ENCODE peak calls at places on chromosomes 16 and 17, in six cellular contexts. C is fibroblast of lung, V is PC-9, M is astrocyte, A is IMR-90, E is endothelial cell of umbilical vein. F is an unnamed sample.
A peak's percentile ranks its signal among the peaks of the same experiment; 100 is the strongest.

GRCh38 chr16:66563574-66564334 is 2.5 kb upstream of the CMTM1 start:
- DNase-seq in C (no peak), V (no peak), M (no peak), A (no peak), E (no peak), F (no peak)

GRCh38 chr17:49815761-49816281 is 27.3 kb downstream of the KAT7 start:
- DNase-seq in C (no peak), V (no peak), M (no peak), A (no peak), E (peak; percentile 53), F (no peak)

GRCh38 chr16:54462151-54462651 is 175.6 kb upstream of the IRX3 start:
- DNase-seq in C (no peak), V (no peak), M (peak; percentile 81), A (no peak), E (no peak), F (no peak)

GRCh38 chr17:57879437-57880085 is 29.7 kb upstream of the MRPS23 start:
- DNase-seq in C (no peak), V (no peak), M (no peak), A (no peak), E (no peak), F (no peak)

GRCh38 chr17:17032131-17032692 is 10.0 kb upstream of the MPRIP start:
- DNase-seq in C (peak; percentile 58), V (no peak), M (peak; percentile 95), A (peak; percentile 89), E (peak; percentile 61), F (no peak)

GRCh38 chr17:14953405-14953804 is 311.7 kb downstream of the PMP22 start:
- DNase-seq in C (no peak), V (no peak), M (no peak), A (no peak), E (no peak), F (no peak)

GRCh38 chr17:73251871-73252270 is 9.8 kb downstream of the CPSF4L start:
- DNase-seq in C (no peak), V (no peak), M (no peak), A (no peak), E (no peak), F (no peak)

GRCh38 chr17:5272313-5272712 is 9.8 kb upstream of the RABEP1 start:
- DNase-seq in C (no peak), V (no peak), M (no peak), A (no peak), E (no peak), F (no peak)

GRCh38 chr16:46713634-46714033 is 24.2 kb downstream of the ORC6 start:
- DNase-seq in C (no peak), V (no peak), M (no peak), A (no peak), E (no peak), F (no peak)

GRCh38 chr16:13438064-13438463 is 481.9 kb upstream of the ERCC4 start:
- DNase-seq in C (no peak), V (no peak), M (no peak), A (no peak), E (no peak), F (no peak)
- H2AFZ ChIP-seq in C (no peak overlapping the region), V (no peak overlapping the region), M (no peak overlapping the region), A (no peak overlapping the region), E (no peak overlapping the region), F (no peak overlapping the region)

GRCh38 chr17:42136654-42137051 is 14.0 kb downstream of the HSPB9 start:
- DNase-seq in C (no peak), V (no peak), M (no peak), A (no peak), E (no peak), F (no peak)

GRCh38 chr17:42139093-42139492 is 15.7 kb downstream of the RAB5C start:
- DNase-seq in C (no peak), V (no peak), M (no peak), A (no peak), E (no peak), F (no peak)

GRCh38 chr17:42142371-42142896 is 12.4 kb downstream of the RAB5C start:
- DNase-seq in C (peak; percentile 35), V (no peak), M (peak; percentile 89), A (peak; percentile 87), E (no peak), F (no peak)

GRCh38 chr17:42135664-42136653 is 13.4 kb downstream of the HSPB9 start:
- DNase-seq in C (peak; percentile 64), V (peak; percentile 95), M (peak; percentile 63), A (peak; percentile 85), E (peak; percentile 90), F (no peak)

GRCh38 chr17:42141382-42141781 is 13.4 kb downstream of the RAB5C start:
- DNase-seq in C (no peak), V (no peak), M (no peak), A (no peak), E (no peak), F (no peak)
- H4K20me1 ChIP-seq in C (no peaks in the 10 kb centered on the region), V (peaks cover 33% of the 10 kb centered on the region), M (peaks cover 71% of the 10 kb centered on the region), A (peaks cover 67% of the 10 kb centered on the region), E (no peaks in the 10 kb centered on the region), F (peaks cover 47% of the 10 kb centered on the region)

DNA sequence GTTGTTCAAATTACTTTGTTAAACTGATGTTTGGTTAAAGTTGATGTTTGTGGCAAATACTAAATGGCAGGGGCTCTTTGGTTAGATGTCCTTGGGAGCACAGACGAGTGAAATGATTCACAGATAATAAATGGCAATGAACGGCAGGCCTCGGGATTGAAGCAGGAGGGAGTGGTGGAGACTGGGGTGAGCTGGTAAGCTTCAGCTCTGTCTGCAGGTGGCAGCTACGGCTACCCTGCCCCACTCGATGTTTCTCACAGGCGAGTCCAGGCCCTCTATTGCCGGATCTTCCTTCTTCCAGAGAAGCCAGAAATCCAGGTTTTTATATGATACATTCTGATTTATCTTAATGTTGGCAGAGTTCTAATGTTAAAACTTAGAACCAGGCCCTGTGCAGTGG is 144.8 kb upstream of the CACNG5 start:
- DNase-seq in C (no peak), V (no peak), M (no peak), A (no peak), E (no peak), F (no peak)
- H2AFZ ChIP-seq in C (no peak overlapping the region), V (no peak overlapping the region), M (no peak overlapping the region), A (no peak overlapping the region), E (no peak overlapping the region), F (no peak overlapping the region)

GRCh38 chr17:82085031-82085861 is 12.8 kb downstream of the FASN start:
- DNase-seq in C (no peak), V (no peak), M (no peak), A (no peak), E (no peak), F (no peak)

GRCh38 chr17:82084373-82085030 is 13.5 kb downstream of the FASN start:
- DNase-seq in C (no peak), V (no peak), M (no peak), A (no peak), E (no peak), F (no peak)

GRCh38 chr17:82087961-82088837 is 9.8 kb downstream of the FASN start:
- DNase-seq in C (no peak), V (no peak), M (no peak), A (no peak), E (no peak), F (no peak)

GRCh38 chr17:82086941-82087906 is 10.8 kb downstream of the FASN start:
- DNase-seq in C (no peak), V (no peak), M (no peak), A (no peak), E (no peak), F (no peak)

DNA sequence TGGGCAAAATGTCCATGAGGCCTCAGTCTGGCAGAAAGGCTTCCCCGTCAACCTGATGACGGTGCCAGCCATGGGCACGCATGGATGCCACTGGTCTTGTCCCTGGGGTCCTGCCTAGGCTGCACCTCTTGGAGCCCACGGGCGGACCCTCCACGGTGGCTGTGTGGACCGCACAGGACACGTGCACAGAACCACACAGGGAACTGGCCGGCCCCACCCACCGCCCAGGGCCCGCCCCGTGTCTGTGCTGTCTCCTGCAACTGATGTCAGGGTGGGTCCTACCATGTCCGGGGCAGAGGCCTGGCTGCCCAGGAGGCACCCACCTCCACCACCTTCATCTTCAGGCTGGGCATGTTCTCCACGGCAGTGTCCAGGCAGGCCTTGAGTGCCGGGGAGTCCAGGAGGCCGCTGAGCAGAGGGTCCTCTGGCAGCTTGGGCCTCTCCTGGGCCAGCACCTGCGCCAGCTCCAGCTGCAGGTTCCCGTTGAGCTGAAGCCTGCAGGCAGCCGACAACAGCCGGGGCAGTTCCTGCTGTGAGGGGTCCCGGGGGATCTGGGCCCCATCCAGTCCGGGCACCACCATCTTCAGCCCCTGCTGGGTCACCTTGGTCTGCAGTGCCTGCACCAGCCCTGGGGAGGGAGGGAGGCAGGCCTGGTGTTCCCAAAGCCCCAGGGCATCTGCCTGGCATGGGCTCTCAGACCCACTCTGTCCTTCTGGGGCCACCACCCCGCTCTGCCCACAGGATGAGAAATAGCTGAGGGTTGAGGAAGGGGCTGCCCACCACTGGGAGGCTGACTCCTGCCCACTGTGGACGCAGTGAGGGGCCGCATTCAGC is 11.9 kb downstream of the FASN start:
- DNase-seq in C (no peak), V (no peak), M (no peak), A (no peak), E (no peak), F (no peak)
- H4K20me1 ChIP-seq in C (no peaks in the 10 kb centered on the region), V (peaks cover 12% of the 10 kb centered on the region), M (peaks cover 79% of the 10 kb centered on the region), A (no peaks in the 10 kb centered on the region), E (no peaks in the 10 kb centered on the region), F (peaks cover 27% of the 10 kb centered on the region)

GRCh38 chr17:65514082-65514481 is 47.4 kb downstream of the AXIN2 start:
- DNase-seq in C (peak; percentile 35), V (no peak), M (peak; percentile 96), A (peak; percentile 56), E (no peak), F (no peak)

GRCh38 chr17:65515959-65516948 is 45.2 kb downstream of the AXIN2 start:
- DNase-seq in C (peak; percentile 67), V (no peak), M (peak; percentile 64), A (peak; percentile 66), E (no peak), F (no peak)

GRCh38 chr17:65518256-65518655 is 43.2 kb downstream of the AXIN2 start:
- DNase-seq in C (peak; percentile 28), V (no peak), M (peak; percentile 63), A (peak; percentile 50), E (no peak), F (no peak)

GRCh38 chr17:65514541-65514940 is 46.9 kb downstream of the AXIN2 start:
- DNase-seq in C (peak; percentile 11), V (no peak), M (peak; percentile 81), A (peak; percentile 14), E (no peak), F (no peak)

DNA sequence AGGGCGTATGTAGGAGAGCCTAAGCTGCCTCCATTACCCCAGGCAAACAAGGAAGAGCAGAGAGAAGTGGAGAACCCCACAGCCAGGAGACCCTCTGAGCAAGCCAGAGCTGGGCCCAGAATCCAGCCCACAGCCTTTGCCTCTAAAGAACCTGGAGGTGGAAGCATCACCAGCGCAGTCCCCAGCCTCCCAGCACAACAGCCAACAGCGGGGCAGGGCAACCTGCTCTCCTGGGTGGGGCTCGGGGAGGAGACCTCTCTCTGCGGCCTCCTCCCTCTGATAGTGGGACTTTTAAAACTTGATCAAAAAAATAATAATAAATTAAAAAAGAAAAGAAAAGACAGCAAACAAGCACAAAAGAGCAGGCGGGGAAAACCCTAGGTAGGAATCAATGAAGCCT is 45.9 kb downstream of the AXIN2 start:
- DNase-seq in C (no peak), V (no peak), M (no peak), A (no peak), E (no peak), F (no peak)
- H2AFZ ChIP-seq in C (no peak overlapping the region), V (no peak overlapping the region), M (no peak overlapping the region), A (no peak overlapping the region), E (no peak overlapping the region), F (no peak overlapping the region)

DNA sequence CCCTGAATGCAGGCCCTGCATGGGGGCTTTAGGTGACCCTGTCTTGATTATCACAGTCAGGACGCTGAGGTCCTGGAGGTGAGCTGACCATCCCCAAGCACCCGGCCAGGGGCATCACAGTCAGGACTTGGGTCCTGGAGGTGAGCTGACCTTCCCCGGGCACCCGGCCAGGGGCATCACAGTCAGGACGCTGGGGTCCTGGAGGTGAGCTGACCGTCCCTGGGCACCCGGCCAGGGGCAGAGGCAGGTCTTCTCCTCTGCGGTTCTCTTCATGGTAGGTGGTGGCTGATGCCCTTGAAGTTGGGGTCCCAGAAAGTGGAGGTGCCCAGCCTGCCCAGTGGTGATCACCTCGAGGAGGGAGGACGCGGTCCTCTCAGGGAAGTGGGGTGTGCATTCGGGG is 36.2 kb upstream of the GSE1 start:
- DNase-seq in C (no peak), V (no peak), M (no peak), A (no peak), E (no peak), F (no peak)
- H4K20me1 ChIP-seq in C (no peaks in the 10 kb centered on the region), V (peaks cover 92% of the 10 kb centered on the region), M (peaks cover 97% of the 10 kb centered on the region), A (peaks cover 79% of the 10 kb centered on the region), E (no peaks in the 10 kb centered on the region), F (no peaks in the 10 kb centered on the region)

F was measured in Karpas-422.